ENCODE peak calls at places on chromosomes 4 and X, in four cellular contexts. V is CD8-positive, alpha-beta memory T cell; G is naive thymus-derived CD4-positive, alpha-beta T cell; T is aorta. D is an unnamed sample.

GRCh38 chr4:102787096-102787867 is 26.5 kb upstream of the MANBA start:
- DNase-seq in V (no peak), G (no peak), T (peak; percentile 53), D (no peak)

GRCh38 chrX:18076434-18076833 is 144.3 kb downstream of the BEND2 start:
- DNase-seq in V (no peak), G (no peak), T (no peak), D (no peak)

GRCh38 chr4:8547912-8548730 is 32.1 kb upstream of the GPR78 start:
- DNase-seq in V (no peak), G (no peak), T (peak; percentile 57), D (no peak)

GRCh38 chr4:4677825-4678522 is 136.1 kb upstream of the STX18 start:
- DNase-seq in V (no peak), G (no peak), T (no peak), D (no peak)

GRCh38 chrX:131763674-131764073 is 219.8 kb downstream of the OR13H1 start:
- DNase-seq in V (no peak), G (no peak), T (no peak), D (no peak)

GRCh38 chr4:109149836-109150235 is 152.6 kb downstream of the COL25A1 start:
- DNase-seq in V (no peak), G (no peak), T (no peak), D (no peak)

GRCh38 chrX:111284615-111285294 is 14.5 kb upstream of the CAPN6 start:
- DNase-seq in V (no peak), G (no peak), T (no peak), D (no peak)

GRCh38 chrX:138519296-138519695 is 192.2 kb downstream of the FGF13 start:
- DNase-seq in V (no peak), G (no peak), T (no peak), D (no peak)

GRCh38 chrX:72304877-72305276 is 837 bp downstream of the CITED1 start:
- DNase-seq in V (no peak), G (no peak), T (no peak), D (no peak)

GRCh38 chr4:168585168-168586091 is 88.6 kb downstream of the PALLD start:
- DNase-seq in V (no peak), G (no peak), T (peak; percentile 92), D (peak; percentile 16)

GRCh38 chrX:19225906-19226305 is 103.6 kb upstream of the ADGRG2 start:
- DNase-seq in V (no peak), G (no peak), T (no peak), D (no peak)

GRCh38 chr4:37623125-37623524 is 63.1 kb downstream of the RELL1 start:
- DNase-seq in V (no peak), G (no peak), T (no peak), D (no peak)

GRCh38 chr4:158098802-158099201 is 74.0 kb downstream of the GASK1B start:
- DNase-seq in V (no peak), G (no peak), T (no peak), D (no peak)

GRCh38 chr4:99417125-99417524 is 18.0 kb downstream of the ADH7 start:
- DNase-seq in V (no peak), G (no peak), T (no peak), D (no peak)

GRCh38 chrX:92232182-92232581 is 453.0 kb downstream of the PCDH11X start:
- DNase-seq in V (no peak), G (no peak), T (no peak), D (no peak)

GRCh38 chr4:126969360-126969759 is 663.4 kb upstream of the INTU start:
- DNase-seq in V (no peak), G (no peak), T (no peak), D (no peak)

GRCh38 chr4:107760281-107760947 is 40.4 kb upstream of the PAPSS1 start:
- DNase-seq in V (no peak), G (no peak), T (no peak), D (no peak)

GRCh38 chrX:12080265-12080664 is 58.0 kb upstream of the FRMPD4 start:
- DNase-seq in V (no peak), G (no peak), T (no peak), D (no peak)

GRCh38 chr4:5808081-5808741 is 84.7 kb downstream of the CRMP1 start:
- DNase-seq in V (no peak), G (no peak), T (no peak), D (no peak)

GRCh38 chrX:38110231-38110630 is 103.9 kb downstream of the SYTL5 start:
- DNase-seq in V (no peak), G (no peak), T (no peak), D (no peak)

GRCh38 chrX:120264315-120264714 is 13.7 kb downstream of the ZBTB33 start:
- DNase-seq in V (no peak), G (no peak), T (no peak), D (no peak)

GRCh38 chr4:78560296-78560963 is 8.9 kb downstream of the ANXA3 start:
- DNase-seq in V (no peak), G (no peak), T (no peak), D (no peak)

GRCh38 chrX:136227948-136228584 is 23.1 kb downstream of the MAP7D3 start:
- DNase-seq in V (no peak), G (no peak), T (no peak), D (no peak)

GRCh38 chr4:84915396-84915780 is 51.1 kb downstream of the WDFY3 start:
- DNase-seq in V (no peak), G (no peak), T (no peak), D (no peak)

GRCh38 chr4:55547461-55547770 is 707 bp upstream of the CLOCK start:
- DNase-seq in V (no peak), G (no peak), T (peak; percentile 82), D (no peak)

GRCh38 chr4:27604692-27605091 is 744.1 kb downstream of the STIM2 start:
- DNase-seq in V (no peak), G (no peak), T (no peak), D (no peak)

GRCh38 chrX:125131146-125131545 is 188.5 kb upstream of the TEX13C start:
- DNase-seq in V (no peak), G (no peak), T (no peak), D (no peak)

GRCh38 chr4:120694973-120695372 is 227.6 kb downstream of the PRDM5 start:
- DNase-seq in V (no peak), G (no peak), T (no peak), D (no peak)

GRCh38 chrX:136251042-136251991 is at the start of gene MAP7D3:
- DNase-seq in V (peak; percentile 62), G (peak; percentile 61), T (peak; percentile 88), D (peak; percentile 32)

GRCh38 chr4:101835121-101835904 is 44.8 kb downstream of the BANK1 start:
- DNase-seq in V (no peak), G (no peak), T (no peak), D (no peak)

GRCh38 chr4:30258949-30259348 is 461.2 kb upstream of the PCDH7 start:
- DNase-seq in V (no peak), G (no peak), T (no peak), D (no peak)

GRCh38 chr4:41734366-41734765 is 14.2 kb downstream of the PHOX2B start:
- DNase-seq in V (no peak), G (no peak), T (no peak), D (no peak)

GRCh38 chr4:39591290-39591689 is 47.4 kb downstream of the SMIM14 start:
- DNase-seq in V (no peak), G (no peak), T (no peak), D (no peak)

GRCh38 chr4:1207603-1208265 is 35.4 kb upstream of the SPON2 start:
- DNase-seq in V (no peak), G (no peak), T (peak; percentile 80), D (peak; percentile 24)

GRCh38 chr4:12844111-12844510 is 640.0 kb downstream of the RAB28 start:
- DNase-seq in V (no peak), G (no peak), T (no peak), D (no peak)

GRCh38 chr4:7434766-7435150 is at the start of gene PSAPL1:
- DNase-seq in V (no peak), G (no peak), T (no peak), D (no peak)

GRCh38 chrX:41441934-41442823 is 5.0 kb upstream of the NYX start:
- DNase-seq in V (peak; percentile 80), G (peak; percentile 79), T (peak; percentile 93), D (peak; percentile 3)

GRCh38 chrX:68114573-68115199 is 318.6 kb downstream of the OPHN1 start:
- DNase-seq in V (no peak), G (no peak), T (no peak), D (no peak)

GRCh38 chr4:24995346-24995745 is 35.4 kb downstream of the LGI2 start:
- DNase-seq in V (no peak), G (no peak), T (no peak), D (no peak)

DNA sequence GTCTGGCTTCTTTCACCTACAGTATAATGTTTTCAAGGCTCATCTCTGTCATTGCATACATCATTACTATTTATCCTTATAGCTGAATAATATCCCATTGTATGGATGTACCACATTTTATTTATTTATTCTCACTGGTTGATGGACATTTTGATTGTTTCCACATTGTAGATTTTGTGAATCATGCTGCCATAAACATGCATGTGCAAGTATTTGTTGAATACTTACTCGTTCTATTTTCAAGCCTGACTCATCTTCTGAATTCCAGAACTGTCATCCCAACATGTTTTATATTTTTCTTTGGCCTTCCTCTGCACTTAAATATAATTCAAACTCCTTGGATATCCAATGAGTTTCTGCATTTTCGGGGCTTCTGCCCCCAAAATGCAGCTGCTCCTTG is 77.6 kb downstream of the MXRA5 start:
- DNase-seq in V (no peak), G (no peak), T (no peak), D (no peak)
- H3K27ac ChIP-seq in V (no peak overlapping the region), G (no peak overlapping the region), T (no peak overlapping the region), D (no peak overlapping the region)

GRCh38 chr4:88514557-88515511 is 8.7 kb downstream of the PYURF start:
- DNase-seq in V (no peak), G (no peak), T (no peak), D (no peak)

GRCh38 chr4:88516746-88517145 is 6.8 kb downstream of the PYURF start:
- DNase-seq in V (no peak), G (no peak), T (no peak), D (no peak)

GRCh38 chr4:88517825-88518224 is 5.8 kb downstream of the PYURF start:
- DNase-seq in V (no peak), G (no peak), T (no peak), D (no peak)

GRCh38 chr4:88522702-88523324 is 763 bp downstream of the PYURF start:
- DNase-seq in V (peak; percentile 10), G (peak; percentile 13), T (peak; percentile 78), D (no peak)

GRCh38 chr4:88518911-88519310 is 4.7 kb downstream of the PYURF start:
- DNase-seq in V (no peak), G (no peak), T (no peak), D (no peak)
- H3K27ac ChIP-seq in V (no peak overlapping the region), G (no peak overlapping the region), T (no peak overlapping the region), D (no peak overlapping the region)

GRCh38 chrX:102712967-102713677 is 874 bp downstream of the GPRASP2 start:
- DNase-seq in V (no peak), G (peak; percentile 14), T (no peak), D (peak; percentile 46)
- H3K27ac ChIP-seq in V (no peak overlapping the region), G (peak overlapping the region; percentile 14), T (peak overlapping the region; percentile 66), D (peak overlapping the region; percentile 64)

GRCh38 chrX:153779891-153780677 is 757 bp upstream of the SRPK3 start:
- DNase-seq in V (no peak), G (no peak), T (no peak), D (no peak)

GRCh38 chrX:153777261-153778090 is 3.4 kb upstream of the SRPK3 start:
- DNase-seq in V (no peak), G (no peak), T (no peak), D (no peak)

GRCh38 chrX:153776611-153777045 is 4.2 kb upstream of the SRPK3 start:
- DNase-seq in V (no peak), G (no peak), T (no peak), D (no peak)

GRCh38 chrX:153778684-153779101 is 2.1 kb upstream of the SRPK3 start:
- DNase-seq in V (no peak), G (no peak), T (no peak), D (no peak)

GRCh38 chrX:153778151-153778551 is 2.7 kb upstream of the SRPK3 start:
- DNase-seq in V (no peak), G (no peak), T (no peak), D (no peak)
- H3K27ac ChIP-seq in V (no peak overlapping the region), G (no peak overlapping the region), T (no peak overlapping the region), D (no peak overlapping the region)

D was measured in substantia nigra.